ENCODE peak calls at places on chromosome 5, in nine cellular contexts. A, Z, W, I, C, R, T, S and V are unnamed samples.

GRCh38 chr5:173238312-173239232 is 3.6 kb upstream of the NKX2-5 start:
- DNase-seq in Z (no peak), S (no peak), W (no peak), A (no peak), C (peak), R (no peak), I (no peak), T (no peak), V (no peak)

GRCh38 chr5:173075137-173075868 is 19.2 kb downstream of the CREBRF start:
- DNase-seq in Z (no peak), C (no peak), W (no peak), I (no peak), T (no peak), A (no peak), R (no peak), S (no peak), V (no peak)

GRCh38 chr5:133708451-133708850 is 96.1 kb upstream of the FSTL4 start:
- DNase-seq in T (no peak), Z (peak), A (no peak), R (no peak), C (no peak), I (no peak), W (no peak), S (no peak), V (no peak)

GRCh38 chr5:79990598-79991507 is at the start of gene MTX3:
- DNase-seq in W (peak), Z (peak), A (peak), S (peak), I (peak), T (peak), R (peak), C (peak), V (peak)

GRCh38 chr5:2038337-2039179 is 155.8 kb upstream of the IRX4 start:
- DNase-seq in I (peak), T (peak), Z (peak), A (peak), C (peak), R (no peak), W (peak), S (no peak), V (peak)

GRCh38 chr5:126100767-126101166 is 322.4 kb upstream of the GRAMD2B start:
- DNase-seq in I (peak), R (no peak), Z (no peak), S (no peak), A (peak), W (peak), T (no peak), C (peak), V (no peak)

GRCh38 chr5:71810023-71810422 is 90.9 kb downstream of the CARTPT start:
- DNase-seq in Z (no peak), S (no peak), I (no peak), A (no peak), R (no peak), T (no peak), W (no peak), C (peak), V (no peak)

GRCh38 chr5:160477266-160477970 is 55.8 kb downstream of the PTTG1 start:
- DNase-seq in Z (no peak), W (no peak), A (no peak), C (no peak), I (peak), S (peak), R (no peak), T (peak), V (no peak)

GRCh38 chr5:94153736-94154450 is 412.5 kb upstream of the POU5F2 start:
- DNase-seq in Z (no peak), C (no peak), R (peak), T (no peak), A (no peak), W (peak), S (peak), I (peak), V (no peak)

GRCh38 chr5:72651779-72652178 is 144.6 kb upstream of the ZNF366 start:
- DNase-seq in Z (no peak), T (no peak), I (peak), W (no peak), C (no peak), R (no peak), A (no peak), S (no peak), V (no peak)

GRCh38 chr5:33065146-33065545 is 354.0 kb downstream of the NPR3 start:
- DNase-seq in R (no peak), T (no peak), C (no peak), I (no peak), A (no peak), W (no peak), Z (no peak), S (peak), V (no peak)

GRCh38 chr5:178595145-178595544 is 5.0 kb upstream of the COL23A1 start:
- DNase-seq in T (no peak), R (no peak), A (no peak), W (no peak), C (no peak), S (no peak), Z (no peak), I (no peak), V (no peak)

GRCh38 chr5:93600409-93601052 is 17.5 kb downstream of the NR2F1 start:
- DNase-seq in A (no peak), W (no peak), S (peak), T (no peak), R (no peak), C (peak), I (peak), Z (no peak), V (no peak)

GRCh38 chr5:92460505-92460904 is 1077.4 kb upstream of the ARRDC3 start:
- DNase-seq in W (no peak), C (no peak), S (no peak), R (no peak), T (no peak), I (no peak), A (no peak), Z (no peak), V (no peak)

GRCh38 chr5:42951169-42951846 is 88.8 kb downstream of the ANXA2R start:
- DNase-seq in S (peak), Z (peak), T (peak), W (peak), A (peak), R (no peak), I (peak), C (no peak), V (no peak)

GRCh38 chr5:135020111-135020895 is 13.7 kb downstream of the PITX1 start:
- DNase-seq in S (no peak), R (no peak), A (no peak), I (no peak), W (no peak), C (no peak), T (no peak), Z (peak), V (no peak)

GRCh38 chr5:172920995-172921394 is 38.2 kb upstream of the RPL26L1 start:
- DNase-seq in C (no peak), T (no peak), A (no peak), R (no peak), S (no peak), Z (no peak), I (no peak), W (no peak), V (no peak)

GRCh38 chr5:7261049-7261448 is 134.9 kb upstream of the ADCY2 start:
- DNase-seq in R (peak), S (peak), C (peak), T (no peak), Z (no peak), I (peak), W (peak), A (peak), V (peak)

GRCh38 chr5:106634375-106634774 is 1036.4 kb downstream of the EFNA5 start:
- DNase-seq in Z (no peak), A (no peak), I (no peak), S (no peak), R (no peak), W (no peak), T (no peak), C (no peak), V (no peak)

GRCh38 chr5:11904270-11904906 is at the start of gene CTNND2:
- DNase-seq in C (peak), W (no peak), R (no peak), A (peak), I (peak), S (peak), T (no peak), Z (no peak), V (no peak)
- H3K4me3 ChIP-seq in C (peak), W (no peak), R (no peak), A (no peak), I (peak), S (peak), T (peak), Z (no peak), V (no peak)

GRCh38 chr5:66769839-66770617 is 173.8 kb downstream of the MAST4 start:
- DNase-seq in T (no peak), S (peak), W (peak), A (peak), R (no peak), I (peak), C (peak), Z (no peak), V (no peak)
- TF ChIP-seq CTCF in T (peak), S (peak), W (peak), A (peak), R (peak), I (peak), C (peak), Z (no peak), V (peak)

GRCh38 chr5:142686210-142686734 is 382 bp upstream of the FGF1 start:
- DNase-seq in C (peak), W (no peak), A (no peak), T (peak), R (no peak), S (peak), Z (peak), I (peak), V (no peak)

GRCh38 chr5:142685418-142686209 is at the start of gene FGF1:
- DNase-seq in R (no peak), A (peak), S (peak), W (peak), Z (peak), T (peak), C (no peak), I (peak), V (no peak)

GRCh38 chr5:142683885-142684505 is 1.9 kb downstream of the FGF1 start:
- DNase-seq in Z (peak), T (no peak), A (no peak), C (no peak), R (no peak), I (no peak), W (no peak), S (no peak), V (no peak)

GRCh38 chr5:142683116-142683515 is 2.8 kb downstream of the FGF1 start:
- DNase-seq in A (no peak), S (no peak), W (no peak), C (no peak), I (no peak), T (no peak), Z (peak), R (no peak), V (no peak)

DNA sequence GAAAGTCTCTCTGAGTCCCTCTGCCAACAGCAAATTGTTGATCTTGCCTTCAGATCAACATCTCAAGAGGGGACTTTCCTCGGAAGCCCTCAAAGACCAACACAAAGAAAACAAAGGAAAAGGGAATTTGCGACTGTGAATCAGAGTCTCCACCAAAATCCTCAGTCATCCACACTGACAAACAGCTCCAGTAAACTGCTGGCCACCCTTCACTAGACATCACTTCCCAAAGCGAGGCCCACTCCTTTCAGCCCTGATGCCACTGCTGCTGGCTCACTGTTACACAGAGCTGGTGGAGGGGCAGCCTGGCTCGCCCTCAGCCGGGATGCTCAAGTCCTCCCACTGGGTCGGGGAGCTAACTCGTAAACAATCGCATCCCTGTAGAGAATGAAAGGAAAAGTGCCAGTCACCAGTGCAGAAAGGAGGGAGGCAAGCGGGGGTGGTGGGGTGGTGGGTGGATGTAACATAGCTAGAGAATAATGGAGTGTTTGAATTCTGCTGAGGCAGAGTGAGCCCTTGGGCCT is 1.3 kb downstream of the FGF1 start:
- DNase-seq in R (no peak), S (no peak), W (no peak), I (peak), T (no peak), C (peak), Z (peak), A (no peak), V (no peak)
- H3K4me3 ChIP-seq in R (no peak), S (no peak), W (no peak), I (no peak), T (no peak), C (no peak), Z (no peak), A (no peak), V (no peak)

DNA sequence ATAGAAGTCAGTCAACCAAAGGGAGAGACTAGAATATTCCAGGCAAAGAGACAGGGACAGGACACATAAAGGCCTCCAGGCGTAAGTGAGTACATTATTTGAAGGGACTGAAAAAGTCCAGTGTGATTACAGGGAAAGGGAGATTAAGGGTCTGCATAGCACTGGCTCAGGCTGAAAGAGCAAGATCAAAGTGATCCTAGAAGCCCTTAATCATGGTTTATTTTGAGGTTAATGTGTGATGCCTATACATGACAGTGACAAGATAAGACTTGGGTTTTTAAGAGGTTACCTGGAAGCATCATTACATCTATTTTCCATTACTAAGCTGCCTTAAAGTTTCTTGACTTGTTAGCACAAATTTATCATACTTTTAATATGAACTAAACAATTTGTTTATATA is 25.8 kb downstream of the LMBRD2 start:
- DNase-seq in W (no peak), A (no peak), C (no peak), T (no peak), Z (no peak), I (no peak), S (no peak), R (no peak), V (no peak)
- TF ChIP-seq CTCF in W (no peak), A (no peak), C (no peak), T (no peak), Z (no peak), I (no peak), S (no peak), R (no peak), V (no peak)

GRCh38 chr5:100818340-100818739 is 84.7 kb downstream of the ST8SIA4 start:
- DNase-seq in W (no peak), Z (no peak), R (no peak), A (no peak), T (no peak), C (no peak), I (no peak), S (no peak), V (no peak)
- H3K4me3 ChIP-seq in W (no peak), Z (no peak), R (no peak), A (no peak), T (no peak), C (no peak), I (no peak), S (no peak), V (no peak)

GRCh38 chr5:88188458-88189132 is 80.0 kb downstream of the TMEM161B start:
- DNase-seq in C (no peak), T (no peak), I (peak), Z (no peak), S (peak), W (peak), A (peak), R (no peak), V (no peak)

GRCh38 chr5:88193896-88194295 is 74.7 kb downstream of the TMEM161B start:
- DNase-seq in R (no peak), S (no peak), C (no peak), W (no peak), A (no peak), I (no peak), T (no peak), Z (no peak), V (no peak)

GRCh38 chr5:88190106-88190834 is 78.4 kb downstream of the TMEM161B start:
- DNase-seq in R (no peak), T (no peak), A (no peak), Z (no peak), W (peak), S (no peak), I (peak), C (peak), V (peak)
- TF ChIP-seq CTCF in R (no peak), T (no peak), A (no peak), Z (no peak), W (no peak), S (peak), I (no peak), C (peak), V (peak)

GRCh38 chr5:149510136-149510535 is 41.1 kb downstream of the CSNK1A1 start:
- DNase-seq in Z (no peak), I (no peak), A (no peak), T (no peak), S (no peak), C (no peak), W (no peak), R (no peak), V (no peak)
- H3K4me3 ChIP-seq in Z (no peak), I (no peak), A (no peak), T (no peak), S (no peak), C (no peak), W (no peak), R (no peak), V (no peak)